ENCODE peak calls at places on chromosome 1, in eight cellular contexts. One of them, this sample, is unnamed.
A peak's percentile ranks its signal among the peaks of the same experiment; 100 is the strongest.

GRCh38 chr1:48492392-48492791 is 20.4 kb upstream of the SPATA6 start:
- DNase-seq in astrocyte of the spinal cord: no peak
- DNase-seq in psoas muscle: no peak
- DNase-seq in tibial artery: no peak
- DNase-seq in fibroblast of mammary gland: no peak
- DNase-seq in PC-9: no peak
- DNase-seq in prostate gland: no peak
- DNase-seq in left ventricle myocardium inferior: no peak
- DNase-seq in this sample: no peak

GRCh38 chr1:230501845-230502244 is 75.7 kb upstream of the PGBD5 start:
- DNase-seq in left ventricle myocardium inferior: no peak
- DNase-seq in fibroblast of mammary gland: no peak
- DNase-seq in prostate gland: no peak
- DNase-seq in psoas muscle: no peak
- DNase-seq in tibial artery: no peak
- DNase-seq in PC-9: no peak
- DNase-seq in astrocyte of the spinal cord: no peak
- DNase-seq in this sample: no peak

GRCh38 chr1:18536943-18537342 is 56.2 kb downstream of the KLHDC7A start:
- DNase-seq in astrocyte of the spinal cord: no peak
- DNase-seq in left ventricle myocardium inferior: no peak
- DNase-seq in psoas muscle: no peak
- DNase-seq in fibroblast of mammary gland: no peak
- DNase-seq in tibial artery: no peak
- DNase-seq in PC-9: no peak
- DNase-seq in prostate gland: no peak
- DNase-seq in this sample: peak; percentile 33

GRCh38 chr1:2382621-2383361 is 8.6 kb downstream of the MORN1 start:
- DNase-seq in psoas muscle: peak; percentile 65
- DNase-seq in left ventricle myocardium inferior: no peak
- DNase-seq in prostate gland: no peak
- DNase-seq in astrocyte of the spinal cord: peak; percentile 26
- DNase-seq in tibial artery: no peak
- DNase-seq in PC-9: no peak
- DNase-seq in fibroblast of mammary gland: peak; percentile 26
- DNase-seq in this sample: no peak

GRCh38 chr1:178241057-178241456 is 147.2 kb downstream of the RASAL2 start:
- DNase-seq in prostate gland: no peak
- DNase-seq in psoas muscle: no peak
- DNase-seq in astrocyte of the spinal cord: peak; percentile 62
- DNase-seq in tibial artery: no peak
- DNase-seq in fibroblast of mammary gland: peak; percentile 68
- DNase-seq in PC-9: peak; percentile 73
- DNase-seq in left ventricle myocardium inferior: no peak
- DNase-seq in this sample: no peak

GRCh38 chr1:234584926-234585325 is 25.1 kb downstream of the IRF2BP2 start:
- DNase-seq in PC-9: no peak
- DNase-seq in fibroblast of mammary gland: no peak
- DNase-seq in astrocyte of the spinal cord: peak; percentile 64
- DNase-seq in tibial artery: no peak
- DNase-seq in prostate gland: no peak
- DNase-seq in left ventricle myocardium inferior: no peak
- DNase-seq in psoas muscle: no peak
- DNase-seq in this sample: peak; percentile 65

GRCh38 chr1:68121536-68121935 is 71.1 kb upstream of the DIRAS3 start:
- DNase-seq in fibroblast of mammary gland: peak; percentile 91
- DNase-seq in psoas muscle: no peak
- DNase-seq in prostate gland: no peak
- DNase-seq in left ventricle myocardium inferior: no peak
- DNase-seq in astrocyte of the spinal cord: peak; percentile 66
- DNase-seq in tibial artery: no peak
- DNase-seq in PC-9: no peak
- DNase-seq in this sample: no peak

GRCh38 chr1:239717097-239718051 is 331.0 kb downstream of the CHRM3 start:
- DNase-seq in astrocyte of the spinal cord: no peak
- DNase-seq in fibroblast of mammary gland: no peak
- DNase-seq in PC-9: peak; percentile 76
- DNase-seq in tibial artery: no peak
- DNase-seq in left ventricle myocardium inferior: no peak
- DNase-seq in prostate gland: no peak
- DNase-seq in psoas muscle: no peak
- DNase-seq in this sample: no peak

GRCh38 chr1:154557939-154558609 is 388 bp downstream of the UBE2Q1 start:
- DNase-seq in astrocyte of the spinal cord: no peak
- DNase-seq in PC-9: no peak
- DNase-seq in prostate gland: peak; percentile 26
- DNase-seq in tibial artery: peak; percentile 51
- DNase-seq in left ventricle myocardium inferior: peak; percentile 66
- DNase-seq in psoas muscle: peak; percentile 83
- DNase-seq in fibroblast of mammary gland: peak; percentile 18
- DNase-seq in this sample: peak; percentile 43

GRCh38 chr1:167090289-167090942 is at the start of gene GPA33:
- DNase-seq in astrocyte of the spinal cord: no peak
- DNase-seq in PC-9: no peak
- DNase-seq in fibroblast of mammary gland: no peak
- DNase-seq in prostate gland: no peak
- DNase-seq in psoas muscle: no peak
- DNase-seq in tibial artery: no peak
- DNase-seq in left ventricle myocardium inferior: no peak
- DNase-seq in this sample: no peak

GRCh38 chr1:67850151-67850551 is 16.9 kb upstream of the GNG12 start:
- DNase-seq in tibial artery: no peak
- DNase-seq in psoas muscle: no peak
- DNase-seq in fibroblast of mammary gland: peak; percentile 68
- DNase-seq in PC-9: peak; percentile 45
- DNase-seq in astrocyte of the spinal cord: peak; percentile 72
- DNase-seq in prostate gland: no peak
- DNase-seq in left ventricle myocardium inferior: no peak
- DNase-seq in this sample: no peak

GRCh38 chr1:221708987-221709386 is 32.9 kb downstream of the DUSP10 start:
- DNase-seq in tibial artery: no peak
- DNase-seq in PC-9: peak; percentile 59
- DNase-seq in prostate gland: no peak
- DNase-seq in fibroblast of mammary gland: peak; percentile 59
- DNase-seq in psoas muscle: peak; percentile 57
- DNase-seq in left ventricle myocardium inferior: no peak
- DNase-seq in astrocyte of the spinal cord: peak; percentile 84
- DNase-seq in this sample: no peak

DNA sequence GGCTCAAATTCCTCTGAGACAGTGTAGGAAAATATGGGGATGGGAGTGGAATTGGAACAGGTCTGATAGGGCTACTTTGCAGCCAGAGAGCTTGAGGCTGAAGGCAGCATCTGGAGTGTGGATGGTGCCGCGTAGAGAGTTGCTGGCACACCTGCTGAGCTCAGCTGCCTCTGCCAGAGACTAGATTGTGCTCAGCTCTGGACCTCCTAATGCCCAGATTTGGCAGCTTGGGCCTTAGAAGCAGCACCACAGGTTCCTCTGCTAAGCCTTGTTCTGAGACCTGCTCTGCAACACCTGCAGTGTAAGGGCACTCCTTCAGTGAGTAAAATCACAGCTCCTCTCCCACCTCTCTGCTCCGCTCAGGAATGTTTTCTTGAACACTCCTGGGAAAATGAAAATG is 23.3 kb downstream of the ACOT11 start:
- DNase-seq in prostate gland: no peak
- DNase-seq in fibroblast of mammary gland: no peak
- DNase-seq in psoas muscle: no peak
- DNase-seq in left ventricle myocardium inferior: no peak
- DNase-seq in PC-9: no peak
- DNase-seq in tibial artery: no peak
- DNase-seq in astrocyte of the spinal cord: no peak
- DNase-seq in this sample: no peak
- TF ChIP-seq CTCF in prostate gland: no peak
- TF ChIP-seq CTCF in fibroblast of mammary gland: no peak
- TF ChIP-seq CTCF in psoas muscle: no peak
- TF ChIP-seq CTCF in left ventricle myocardium inferior: no peak
- TF ChIP-seq CTCF in PC-9: no peak
- TF ChIP-seq CTCF in tibial artery: no peak
- TF ChIP-seq CTCF in astrocyte of the spinal cord: no peak
- TF ChIP-seq CTCF in this sample: no peak

GRCh38 chr1:56188855-56189254 is 390.5 kb downstream of the PLPP3 start:
- DNase-seq in prostate gland: no peak
- DNase-seq in tibial artery: no peak
- DNase-seq in psoas muscle: no peak
- DNase-seq in fibroblast of mammary gland: no peak
- DNase-seq in PC-9: no peak
- DNase-seq in astrocyte of the spinal cord: no peak
- DNase-seq in left ventricle myocardium inferior: no peak
- DNase-seq in this sample: no peak

GRCh38 chr1:56188216-56188615 is 391.1 kb downstream of the PLPP3 start:
- DNase-seq in PC-9: no peak
- DNase-seq in psoas muscle: peak; percentile 66
- DNase-seq in prostate gland: no peak
- DNase-seq in left ventricle myocardium inferior: no peak
- DNase-seq in fibroblast of mammary gland: no peak
- DNase-seq in astrocyte of the spinal cord: no peak
- DNase-seq in tibial artery: no peak
- DNase-seq in this sample: no peak

GRCh38 chr1:56189454-56189853 is 389.9 kb downstream of the PLPP3 start:
- DNase-seq in tibial artery: no peak
- DNase-seq in left ventricle myocardium inferior: no peak
- DNase-seq in fibroblast of mammary gland: no peak
- DNase-seq in prostate gland: no peak
- DNase-seq in PC-9: no peak
- DNase-seq in astrocyte of the spinal cord: no peak
- DNase-seq in psoas muscle: no peak
- DNase-seq in this sample: no peak

GRCh38 chr1:56190975-56191768 is 388.2 kb downstream of the PLPP3 start:
- DNase-seq in psoas muscle: peak; percentile 47
- DNase-seq in prostate gland: no peak
- DNase-seq in tibial artery: peak; percentile 35
- DNase-seq in left ventricle myocardium inferior: no peak
- DNase-seq in PC-9: no peak
- DNase-seq in fibroblast of mammary gland: peak; percentile 79
- DNase-seq in astrocyte of the spinal cord: peak; percentile 28
- DNase-seq in this sample: no peak

DNA sequence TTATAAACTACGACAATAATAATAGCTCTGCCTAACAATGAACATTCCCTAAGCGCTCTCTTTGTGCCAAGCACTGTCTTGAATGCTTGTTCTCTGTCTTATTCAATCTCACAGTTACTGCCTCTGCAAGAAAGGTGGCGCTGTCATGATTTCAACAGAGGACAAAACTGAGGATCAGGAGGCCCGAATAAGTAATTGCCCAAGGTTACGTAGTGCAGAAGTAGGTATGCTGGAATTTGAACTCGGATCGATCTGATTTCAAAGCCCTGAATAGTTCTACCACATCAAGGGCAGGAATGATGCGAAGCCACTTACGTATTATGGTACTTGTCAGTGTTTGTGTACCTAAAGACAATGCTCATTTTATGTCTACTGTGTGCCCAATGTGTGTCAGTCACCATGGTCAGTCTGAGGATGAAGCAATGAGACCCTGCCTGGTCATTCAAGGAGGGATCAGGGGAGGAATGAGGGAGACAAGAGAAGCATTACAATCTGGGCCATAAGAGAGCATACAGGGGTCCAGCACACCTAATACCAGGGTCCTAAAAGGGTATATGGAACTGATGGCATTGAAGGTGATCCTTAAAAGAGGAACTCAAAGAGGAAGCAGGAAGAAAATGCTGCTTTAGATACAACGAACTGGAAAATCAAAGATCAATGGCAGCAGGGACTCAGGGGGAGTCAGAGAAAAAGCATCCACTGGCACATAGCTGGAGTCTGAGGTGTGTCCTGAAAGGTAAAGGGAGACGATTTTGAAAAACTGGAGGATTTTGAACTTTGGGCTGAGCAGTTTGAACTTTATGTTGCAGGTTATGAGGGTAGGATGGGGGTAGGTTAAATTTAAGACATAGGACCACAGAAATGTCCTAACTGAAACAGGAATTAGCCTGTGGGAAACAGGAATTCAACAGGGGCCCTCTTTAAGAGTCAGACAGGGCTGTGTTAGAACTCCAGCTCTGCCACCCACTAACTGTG is 389.1 kb downstream of the PLPP3 start:
- DNase-seq in fibroblast of mammary gland: no peak
- DNase-seq in prostate gland: no peak
- DNase-seq in psoas muscle: no peak
- DNase-seq in PC-9: no peak
- DNase-seq in astrocyte of the spinal cord: no peak
- DNase-seq in left ventricle myocardium inferior: no peak
- DNase-seq in tibial artery: no peak
- DNase-seq in this sample: no peak
- TF ChIP-seq CTCF in fibroblast of mammary gland: peak; percentile 7
- TF ChIP-seq CTCF in prostate gland: no peak
- TF ChIP-seq CTCF in psoas muscle: peak; percentile 46
- TF ChIP-seq CTCF in PC-9: no peak
- TF ChIP-seq CTCF in astrocyte of the spinal cord: peak; percentile 27
- TF ChIP-seq CTCF in left ventricle myocardium inferior: peak; percentile 63
- TF ChIP-seq CTCF in tibial artery: no peak
- TF ChIP-seq CTCF in this sample: no peak

GRCh38 chr1:194355488-194356106 is 1169.2 kb upstream of the B3GALT2 start:
- DNase-seq in tibial artery: no peak
- DNase-seq in prostate gland: no peak
- DNase-seq in left ventricle myocardium inferior: no peak
- DNase-seq in psoas muscle: no peak
- DNase-seq in astrocyte of the spinal cord: no peak
- DNase-seq in PC-9: no peak
- DNase-seq in fibroblast of mammary gland: no peak
- DNase-seq in this sample: no peak

GRCh38 chr1:194358208-194358581 is 1171.8 kb upstream of the B3GALT2 start:
- DNase-seq in prostate gland: no peak
- DNase-seq in PC-9: no peak
- DNase-seq in left ventricle myocardium inferior: no peak
- DNase-seq in psoas muscle: peak; percentile 40
- DNase-seq in fibroblast of mammary gland: no peak
- DNase-seq in tibial artery: no peak
- DNase-seq in astrocyte of the spinal cord: no peak
- DNase-seq in this sample: no peak

GRCh38 chr1:194347184-194347583 is 1160.8 kb upstream of the B3GALT2 start:
- DNase-seq in psoas muscle: no peak
- DNase-seq in PC-9: no peak
- DNase-seq in left ventricle myocardium inferior: no peak
- DNase-seq in tibial artery: no peak
- DNase-seq in fibroblast of mammary gland: no peak
- DNase-seq in prostate gland: no peak
- DNase-seq in astrocyte of the spinal cord: no peak
- DNase-seq in this sample: no peak

DNA sequence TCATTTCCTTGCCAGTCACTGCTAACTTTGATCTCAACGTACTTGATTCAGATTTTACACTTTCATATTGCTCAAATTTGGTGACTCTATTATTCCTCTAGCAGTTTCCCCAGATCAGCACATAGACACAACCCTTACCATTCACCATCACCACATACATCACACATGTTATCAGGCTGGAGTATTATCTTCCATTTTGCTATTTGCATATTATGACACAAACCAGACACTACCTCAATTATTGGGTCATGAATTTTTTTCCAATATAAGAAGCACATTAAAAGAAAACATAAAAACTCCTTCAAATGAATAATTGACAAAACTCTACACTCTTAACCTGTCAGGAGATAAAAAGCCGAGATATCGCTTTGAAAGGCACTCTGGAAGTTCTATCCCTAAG is 1166.7 kb upstream of the B3GALT2 start:
- DNase-seq in PC-9: no peak
- DNase-seq in astrocyte of the spinal cord: no peak
- DNase-seq in left ventricle myocardium inferior: no peak
- DNase-seq in tibial artery: no peak
- DNase-seq in prostate gland: no peak
- DNase-seq in fibroblast of mammary gland: no peak
- DNase-seq in psoas muscle: no peak
- DNase-seq in this sample: no peak
- TF ChIP-seq CTCF in PC-9: no peak
- TF ChIP-seq CTCF in astrocyte of the spinal cord: no peak
- TF ChIP-seq CTCF in left ventricle myocardium inferior: no peak
- TF ChIP-seq CTCF in tibial artery: no peak
- TF ChIP-seq CTCF in prostate gland: no peak
- TF ChIP-seq CTCF in fibroblast of mammary gland: no peak
- TF ChIP-seq CTCF in psoas muscle: no peak
- TF ChIP-seq CTCF in this sample: no peak

GRCh38 chr1:192545781-192546521 is 29.6 kb upstream of the RGS1 start:
- DNase-seq in fibroblast of mammary gland: peak; percentile 20
- DNase-seq in prostate gland: no peak
- DNase-seq in PC-9: no peak
- DNase-seq in tibial artery: no peak
- DNase-seq in astrocyte of the spinal cord: no peak
- DNase-seq in psoas muscle: no peak
- DNase-seq in left ventricle myocardium inferior: no peak
- DNase-seq in this sample: no peak
- TF ChIP-seq CTCF in fibroblast of mammary gland: peak; percentile 20
- TF ChIP-seq CTCF in prostate gland: no peak
- TF ChIP-seq CTCF in PC-9: peak; percentile 21
- TF ChIP-seq CTCF in tibial artery: peak; percentile 5
- TF ChIP-seq CTCF in astrocyte of the spinal cord: no peak
- TF ChIP-seq CTCF in psoas muscle: peak; percentile 4
- TF ChIP-seq CTCF in left ventricle myocardium inferior: no peak
- TF ChIP-seq CTCF in this sample: peak; percentile 45

This sample was measured in mesothelial cell of epicardium.